ENCODE peak calls at places on chromosomes 7 and 10, in five cellular contexts. E is left ventricle myocardium inferior, U is aorta, G is ovary, R is adrenal gland. B is an unnamed sample.

GRCh38 chr10:121662945-121663917 is 65.0 kb upstream of the FGFR2 start:
- DNase-seq in E (no peak), G (no peak), R (no peak), U (peak), B (peak)

GRCh38 chr7:25952277-25953057 is 199.5 kb upstream of the NFE2L3 start:
- DNase-seq in R (no peak), G (no peak), E (no peak), U (no peak), B (peak)

GRCh38 chr10:70542565-70542938 is 60.0 kb downstream of the PRF1 start:
- DNase-seq in R (no peak), U (no peak), G (no peak), E (no peak), B (no peak)

GRCh38 chr7:102841290-102841689 is 71.5 kb upstream of the LRRC17 start:
- DNase-seq in U (no peak), G (peak), R (peak), E (no peak), B (no peak)

GRCh38 chr10:116974442-116975005 is 30.5 kb downstream of the SHTN1 start:
- DNase-seq in E (no peak), G (no peak), R (no peak), U (no peak), B (no peak)

GRCh38 chr7:124671976-124672375 is 93.6 kb downstream of the GPR37 start:
- DNase-seq in E (no peak), U (no peak), G (no peak), R (no peak), B (no peak)

GRCh38 chr7:117645456-117646181 is 165.8 kb downstream of the CFTR start:
- DNase-seq in U (no peak), E (no peak), G (no peak), R (no peak), B (no peak)

GRCh38 chr7:49911906-49912305 is 138.5 kb downstream of the VWC2 start:
- DNase-seq in E (no peak), R (no peak), G (no peak), U (no peak), B (no peak)

GRCh38 chr10:21257191-21257590 is 268.3 kb downstream of the SKIDA1 start:
- DNase-seq in G (no peak), R (no peak), E (no peak), U (no peak), B (no peak)

GRCh38 chr10:97325754-97326153 is 6.7 kb downstream of the FRAT1 start:
- DNase-seq in E (no peak), G (no peak), U (no peak), R (no peak), B (no peak)

GRCh38 chr7:2038876-2039728 is 193.6 kb downstream of the MAD1L1 start:
- DNase-seq in G (peak), R (peak), U (peak), E (peak), B (peak)

GRCh38 chr7:18040196-18040595 is 12.6 kb upstream of the PRPS1L1 start:
- DNase-seq in E (no peak), G (no peak), U (no peak), R (no peak), B (no peak)

GRCh38 chr7:106652909-106653308 is 8.0 kb downstream of the CCDC71L start:
- DNase-seq in G (no peak), R (no peak), E (no peak), U (no peak), B (no peak)

GRCh38 chr7:26399309-26399610 is 107.6 kb downstream of the SNX10 start:
- DNase-seq in E (peak), G (peak), R (peak), U (no peak), B (peak)

GRCh38 chr10:63376560-63377304 is 89.0 kb downstream of the JMJD1C start:
- DNase-seq in U (no peak), R (no peak), G (no peak), E (no peak), B (no peak)

GRCh38 chr7:116354546-116355422 is 144.4 kb downstream of the TES start:
- DNase-seq in U (peak), R (peak), E (peak), G (peak), B (no peak)

GRCh38 chr7:50648570-50649169 is 83.5 kb upstream of the DDC start:
- DNase-seq in E (no peak), U (peak), G (peak), R (no peak), B (no peak)

GRCh38 chr10:43793714-43794113 is 145.0 kb upstream of the ZNF32 start:
- DNase-seq in U (no peak), G (no peak), E (no peak), R (no peak), B (no peak)

GRCh38 chr7:155360495-155361362 is 63.1 kb downstream of the INSIG1 start:
- DNase-seq in E (no peak), R (no peak), U (peak), G (peak), B (no peak)

GRCh38 chr10:6678211-6678803 is 98.2 kb upstream of the PRKCQ start:
- DNase-seq in G (peak), R (peak), U (peak), E (peak), B (peak)